ENCODE peak calls at places on chromosomes 7 and 10, in four cellular contexts. I is memory B cell, E is midbrain, R is H9. S is an unnamed sample.

GRCh38 chr10:124150807-124151417 is 57.5 kb upstream of the CHST15 start:
- DNase-seq in I (no peak), E (no peak), R (no peak), S (no peak)

GRCh38 chr7:138975343-138976104 is 5.7 kb downstream of the KIAA1549 start:
- DNase-seq in I (no peak), E (no peak), R (no peak), S (no peak)

GRCh38 chr10:79375321-79376077 is 28.2 kb downstream of the PPIF start:
- DNase-seq in I (no peak), E (no peak), R (peak; percentile 32), S (no peak)

GRCh38 chr10:11325817-11326216 is 285.6 kb downstream of the USP6NL start:
- DNase-seq in I (no peak), E (no peak), R (no peak), S (no peak)

GRCh38 chr10:23459323-23459939 is 20.6 kb downstream of the OTUD1 start:
- DNase-seq in I (no peak), E (no peak), R (no peak), S (no peak)

GRCh38 chr7:19405546-19405945 is 260.3 kb upstream of the FERD3L start:
- DNase-seq in I (no peak), E (no peak), R (no peak), S (no peak)

GRCh38 chr10:49176310-49177268 is 11.6 kb downstream of the TMEM273 start:
- DNase-seq in I (no peak), E (no peak), R (no peak), S (no peak)

GRCh38 chr10:44332465-44332864 is 52.4 kb downstream of the CXCL12 start:
- DNase-seq in I (no peak), E (no peak), R (no peak), S (no peak)

GRCh38 chr7:113281223-113281622 is 162.9 kb upstream of the SMIM30 start:
- DNase-seq in I (no peak), E (no peak), R (no peak), S (no peak)

GRCh38 chr7:82859106-82859850 is 303.4 kb downstream of the PCLO start:
- DNase-seq in I (no peak), E (no peak), R (no peak), S (no peak)

GRCh38 chr10:63977329-63977923 is 456.2 kb downstream of the REEP3 start:
- DNase-seq in I (no peak), E (peak; percentile 38), R (peak; percentile 63), S (peak; percentile 26)

GRCh38 chr7:151381083-151381332 is 28.8 kb downstream of the WDR86 start:
- DNase-seq in I (peak; percentile 49), E (no peak), R (no peak), S (no peak)

GRCh38 chr7:1666779-1667565 is 3.1 kb upstream of the ELFN1 start:
- DNase-seq in I (no peak), E (no peak), R (peak; percentile 36), S (no peak)

GRCh38 chr10:114306116-114306973 is 67.3 kb downstream of the VWA2 start:
- DNase-seq in I (no peak), E (no peak), R (no peak), S (no peak)

GRCh38 chr7:29322023-29322712 is 127.6 kb downstream of the CHN2 start:
- DNase-seq in I (no peak), E (no peak), R (no peak), S (no peak)

GRCh38 chr7:123628829-123629228 is 26.8 kb upstream of the LMOD2 start:
- DNase-seq in I (no peak), E (no peak), R (no peak), S (no peak)

GRCh38 chr7:65798111-65799075 is 74.5 kb upstream of the VKORC1L1 start:
- DNase-seq in I (no peak), E (no peak), R (no peak), S (peak; percentile 46)

GRCh38 chr7:100127866-100128601 is 1.3 kb downstream of the MBLAC1 start:
- DNase-seq in I (no peak), E (no peak), R (peak; percentile 51), S (no peak)

GRCh38 chr7:50068026-50068425 is 25.0 kb downstream of the ZPBP start:
- DNase-seq in I (no peak), E (no peak), R (no peak), S (no peak)

GRCh38 chr10:98886686-98887085 is 349.0 kb downstream of the HPSE2 start:
- DNase-seq in I (no peak), E (no peak), R (no peak), S (no peak)

GRCh38 chr7:97733276-97734206 is 1.7 kb downstream of the TAC1 start:
- DNase-seq in I (no peak), E (no peak), R (peak; percentile 64), S (no peak)

GRCh38 chr10:86083664-86084175 is 282.9 kb downstream of the GRID1 start:
- DNase-seq in I (no peak), E (no peak), R (peak; percentile 15), S (no peak)

GRCh38 chr7:82697897-82698296 is 254.3 kb upstream of the CACNA2D1 start:
- DNase-seq in I (no peak), E (no peak), R (no peak), S (no peak)

GRCh38 chr10:43380610-43381222 is 9.3 kb downstream of the FXYD4 start:
- DNase-seq in I (no peak), E (no peak), R (no peak), S (no peak)

GRCh38 chr7:158987691-158988090 is 131.3 kb downstream of the DYNC2I1 start:
- DNase-seq in I (no peak), E (no peak), R (no peak), S (no peak)

GRCh38 chr7:71021049-71021448 is 110.9 kb upstream of the GALNT17 start:
- DNase-seq in I (no peak), E (no peak), R (no peak), S (no peak)

GRCh38 chr10:74153123-74153522 is 2.1 kb downstream of the ADK start:
- DNase-seq in I (no peak), E (no peak), R (no peak), S (no peak)

GRCh38 chr10:69474688-69475432 is 23.6 kb downstream of the TSPAN15 start:
- DNase-seq in I (no peak), E (no peak), R (no peak), S (no peak)

GRCh38 chr7:95865716-95866371 is 93.5 kb downstream of the DYNC1I1 start:
- DNase-seq in I (no peak), E (no peak), R (peak; percentile 32), S (no peak)

GRCh38 chr7:1843271-1843861 is 173.3 kb downstream of the ELFN1 start:
- DNase-seq in I (no peak), E (no peak), R (no peak), S (peak; percentile 19)

GRCh38 chr10:24721254-24722106 is 2.2 kb downstream of the ARHGAP21 start:
- DNase-seq in I (no peak), E (peak; percentile 44), R (peak; percentile 43), S (peak; percentile 40)